ENCODE peak calls at places on chromosomes 2 and 18, in ten cellular contexts. M is fibroblast of lung, H is thyroid gland, X is PC-9, P is LNCaP clone FGC, I is mucosa of descending colon, U is foreskin fibroblast, J is dorsolateral prefrontal cortex, R is Panc1, T is fibroblast of mammary gland. K is an unnamed sample.
A peak's percentile ranks its signal among the peaks of the same experiment; 100 is the strongest.

GRCh38 chr2:46329803-46330775 is 32.9 kb downstream of the EPAS1 start:
- DNase-seq in M (peak; percentile 96), H (no peak), X (peak; percentile 94), P (no peak), I (no peak), U (peak; percentile 83), J (no peak), R (no peak), T (peak; percentile 97), K (no peak)

GRCh38 chr2:55885129-55885943 is 38.2 kb downstream of the EFEMP1 start:
- DNase-seq in M (peak; percentile 100), H (no peak), X (peak; percentile 72), P (no peak), I (no peak), U (peak; percentile 75), J (no peak), R (peak; percentile 75), T (peak; percentile 96), K (no peak)

GRCh38 chr2:85755122-85756027 is 1.6 kb downstream of the ATOH8 start:
- DNase-seq in M (no peak), H (peak; percentile 58), X (no peak), P (no peak), I (no peak), U (no peak), J (no peak), R (no peak), T (peak; percentile 74), K (peak; percentile 16)

GRCh38 chr18:79766308-79766707 is 31.4 kb upstream of the KCNG2 start:
- DNase-seq in M (no peak), H (no peak), X (no peak), P (no peak), I (no peak), U (no peak), J (no peak), R (no peak), T (no peak), K (no peak)

GRCh38 chr2:636649-637405 is 40.4 kb downstream of the TMEM18 start:
- DNase-seq in M (peak; percentile 37), H (peak; percentile 75), X (peak; percentile 43), P (peak; percentile 22), I (peak; percentile 66), U (peak; percentile 37), J (peak; percentile 75), R (no peak), T (peak; percentile 57), K (peak; percentile 30)

GRCh38 chr2:236665572-236666118 is 96.0 kb downstream of the ACKR3 start:
- DNase-seq in M (peak; percentile 42), H (no peak), X (peak; percentile 51), P (no peak), I (no peak), U (no peak), J (no peak), R (no peak), T (no peak), K (peak; percentile 24)

GRCh38 chr2:45244928-45245327 is 235.7 kb upstream of the SIX2 start:
- DNase-seq in M (no peak), H (no peak), X (peak; percentile 24), P (no peak), I (no peak), U (peak; percentile 54), J (no peak), R (no peak), T (no peak), K (no peak)

GRCh38 chr2:68698567-68699377 is 35.8 kb upstream of the ARHGAP25 start:
- DNase-seq in M (no peak), H (no peak), X (no peak), P (no peak), I (no peak), U (no peak), J (no peak), R (no peak), T (no peak), K (no peak)

DNA sequence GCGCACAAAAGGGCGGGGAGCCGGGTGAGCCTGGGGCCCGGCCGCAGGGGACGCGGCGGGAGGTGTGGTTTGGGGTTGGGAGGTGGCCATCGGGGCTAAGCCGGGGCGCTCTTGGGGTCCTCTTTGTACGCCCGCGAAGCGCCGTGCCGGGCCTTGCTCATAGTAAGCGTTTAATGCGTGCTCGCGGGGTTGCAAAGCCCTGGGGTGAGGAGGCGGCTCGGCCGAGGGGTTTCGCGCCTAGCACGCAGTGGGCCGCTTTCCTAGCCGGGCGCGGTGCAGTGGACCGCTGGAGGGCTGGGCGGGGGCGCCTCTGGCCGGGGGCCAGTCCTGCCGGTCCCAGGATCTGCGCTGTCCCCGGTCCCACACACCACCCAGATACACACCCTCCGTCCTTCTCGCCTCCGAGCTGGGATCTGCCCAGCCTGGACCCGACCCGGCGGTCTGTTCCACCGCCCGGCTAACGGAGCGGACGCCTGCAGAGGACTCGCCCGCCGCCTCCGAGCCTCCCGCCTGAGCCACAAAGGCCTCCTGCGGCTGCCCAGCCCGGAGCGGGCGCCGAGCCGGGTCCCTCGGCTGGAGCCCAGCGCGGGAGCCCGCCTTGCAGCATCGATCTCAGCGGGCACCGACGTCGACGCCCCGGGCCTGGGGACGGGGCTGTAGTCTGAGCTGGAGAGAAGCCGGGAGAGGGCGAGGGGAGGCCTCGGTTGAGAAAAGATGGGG is 564 bp downstream of the DPYSL5 start:
- DNase-seq in M (no peak), H (no peak), X (no peak), P (no peak), I (no peak), U (no peak), J (peak; percentile 26), R (no peak), T (no peak), K (no peak)
- H3K4me3 ChIP-seq in M (no peak overlapping the region), H (no peak overlapping the region), X (no peak overlapping the region), P (peak overlapping the region; percentile 53), I (no peak overlapping the region), U (no peak overlapping the region), J (peak overlapping the region; percentile 70), R (peak overlapping the region; percentile 29), T (no peak overlapping the region), K (no peak overlapping the region)

DNA sequence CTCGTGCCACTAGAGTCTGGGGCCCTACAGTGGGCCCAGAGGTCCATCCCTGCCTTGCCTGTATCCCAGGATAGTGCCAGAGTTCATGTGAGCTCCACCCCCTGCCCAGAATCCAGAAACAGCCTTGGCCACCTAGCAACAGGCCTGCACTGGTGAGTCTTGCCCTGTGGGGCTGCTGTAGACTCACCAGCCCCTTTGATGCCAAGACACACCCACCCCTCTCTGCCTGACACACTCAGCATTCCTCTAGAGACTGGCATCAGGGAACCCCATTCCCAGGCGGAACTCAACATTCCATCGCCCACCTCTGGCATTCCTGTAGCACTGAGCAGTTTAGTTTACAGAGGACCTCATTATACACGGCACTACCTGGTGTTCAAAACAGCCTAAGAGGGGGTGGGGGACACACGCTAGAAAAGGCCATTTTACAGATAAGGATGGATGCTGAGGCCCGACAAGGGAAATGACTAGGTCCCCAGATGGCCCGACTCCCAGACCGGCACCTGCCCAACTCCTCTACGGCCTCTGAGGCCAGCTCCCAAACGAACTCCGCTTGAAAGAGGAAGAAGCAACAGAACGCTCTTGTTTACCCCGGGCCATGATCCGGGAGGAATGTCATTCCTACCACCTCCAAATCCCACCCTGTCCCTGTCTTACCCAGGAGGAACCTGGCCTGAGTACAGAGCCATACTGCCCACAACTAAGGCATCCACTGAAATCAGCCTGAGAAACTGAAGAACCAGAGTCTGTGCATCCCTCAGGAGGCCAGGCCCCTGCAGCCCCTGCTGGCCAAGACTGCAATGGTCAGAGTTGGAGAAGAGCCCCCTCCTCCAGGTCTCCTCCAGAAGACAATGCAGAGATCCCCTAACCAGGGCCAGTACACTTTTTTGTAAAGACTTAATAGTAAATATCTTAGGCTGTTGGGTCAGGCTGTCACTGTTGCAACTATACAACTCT is 180.2 kb downstream of the TNS1 start:
- DNase-seq in M (peak; percentile 72), H (peak; percentile 76), X (no peak), P (no peak), I (peak; percentile 7), U (no peak), J (no peak), R (no peak), T (no peak), K (no peak)
- TF ChIP-seq CTCF in M (no peak), H (no peak), X (no peak), P (no peak), I (no peak), U (no peak), J (no peak), R (no peak), T (peak; percentile 15), K (no peak)

GRCh38 chr2:70948350-70949003 is 12.8 kb downstream of the ATP6V1B1 start:
- DNase-seq in M (peak; percentile 56), H (peak; percentile 72), X (no peak), P (no peak), I (peak; percentile 80), U (peak; percentile 62), J (peak; percentile 81), R (peak; percentile 63), T (peak; percentile 76), K (peak; percentile 65)
- H3K4me3 ChIP-seq in M (peak overlapping the region; percentile 31), H (no peak overlapping the region), X (peak overlapping the region; percentile 45), P (peak overlapping the region; percentile 27), I (no peak overlapping the region), U (peak overlapping the region; percentile 52), J (peak overlapping the region; percentile 54), R (peak overlapping the region; percentile 43), T (peak overlapping the region; percentile 44), K (no peak overlapping the region)

GRCh38 chr2:96262306-96262705 is 3.5 kb downstream of the TMEM127 start:
- DNase-seq in M (no peak), H (no peak), X (no peak), P (no peak), I (no peak), U (no peak), J (no peak), R (no peak), T (no peak), K (no peak)

GRCh38 chr2:96265840-96266569 is at the start of the genes CIAO1 and TMEM127:
- DNase-seq in M (peak; percentile 98), H (peak; percentile 99), X (peak; percentile 96), P (peak; percentile 88), I (peak; percentile 99), U (peak; percentile 98), J (peak; percentile 99), R (peak; percentile 74), T (peak; percentile 96), K (peak; percentile 99)

GRCh38 chr2:96265349-96265839 is 403 bp downstream of the TMEM127 start:
- DNase-seq in M (no peak), H (peak; percentile 63), X (no peak), P (no peak), I (no peak), U (no peak), J (peak; percentile 54), R (no peak), T (no peak), K (no peak)

GRCh38 chr2:96264086-96264485 is 1.7 kb downstream of the TMEM127 start:
- DNase-seq in M (no peak), H (no peak), X (no peak), P (no peak), I (no peak), U (peak; percentile 31), J (no peak), R (no peak), T (peak; percentile 34), K (no peak)

DNA sequence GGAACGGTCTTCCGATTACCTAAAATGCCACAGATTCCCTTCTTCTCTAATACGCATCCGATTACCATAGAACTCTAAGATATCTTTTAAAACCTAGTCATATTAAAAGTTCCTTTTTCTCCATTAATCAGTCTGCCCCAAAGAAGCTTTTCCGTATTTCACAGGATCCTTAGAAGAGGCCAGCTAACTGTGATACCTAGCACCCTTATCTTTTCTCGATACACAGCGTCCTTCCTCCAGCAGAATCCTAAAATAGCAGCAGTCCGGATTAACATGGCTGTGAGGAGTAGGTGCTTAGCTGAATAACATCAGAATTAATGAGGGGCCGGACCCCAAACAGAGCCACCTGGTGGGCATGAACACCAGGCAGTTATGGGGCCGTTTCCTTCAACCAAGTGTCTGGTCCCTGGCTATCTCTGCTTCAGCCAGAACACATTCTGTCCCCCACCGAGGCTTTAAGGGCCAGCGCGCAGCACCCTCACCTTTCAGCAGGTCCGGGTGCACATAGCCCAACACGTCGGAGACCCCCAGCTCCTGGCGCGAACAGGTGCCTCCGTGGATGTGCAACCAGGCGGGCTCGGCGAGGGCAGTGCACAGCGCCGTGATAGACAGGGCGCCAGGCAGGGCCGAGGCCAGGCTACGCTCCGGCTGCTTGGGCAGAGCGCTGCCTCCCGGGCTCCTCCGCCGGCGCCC is 995 bp downstream of the TMEM127 start:
- DNase-seq in M (peak; percentile 45), H (peak; percentile 34), X (no peak), P (no peak), I (no peak), U (no peak), J (peak; percentile 38), R (no peak), T (peak; percentile 28), K (peak; percentile 66)
- TF ChIP-seq CTCF in M (peak; percentile 45), H (no peak), X (peak; percentile 56), P (no peak), I (no peak), U (peak; percentile 58), J (peak; percentile 36), R (peak; percentile 49), T (peak; percentile 32), K (peak; percentile 53)

K was measured in GM12865.